ENCODE peak calls at places on chromosome 4, in six cellular contexts. One of them, this sample, is unnamed.

GRCh38 chr4:114603455-114603854 is 4.8 kb downstream of the UGT8 start:
- DNase-seq in heart right ventricle: no peak
- DNase-seq in stomach: no peak
- DNase-seq in GM23338: no peak
- DNase-seq in A549: no peak
- DNase-seq in body of pancreas: no peak
- DNase-seq in this sample: no peak

GRCh38 chr4:25970241-25970675 is 56.2 kb downstream of the SMIM20 start:
- DNase-seq in heart right ventricle: peak; percentile 36
- DNase-seq in stomach: no peak
- DNase-seq in GM23338: no peak
- DNase-seq in A549: no peak
- DNase-seq in body of pancreas: peak; percentile 44
- DNase-seq in this sample: peak; percentile 29

GRCh38 chr4:13640149-13640671 is 12.7 kb upstream of the BOD1L1 start:
- DNase-seq in heart right ventricle: no peak
- DNase-seq in stomach: no peak
- DNase-seq in GM23338: peak; percentile 81
- DNase-seq in A549: no peak
- DNase-seq in body of pancreas: no peak
- DNase-seq in this sample: peak; percentile 76

GRCh38 chr4:22191565-22192301 is 243.2 kb upstream of the KCNIP4 start:
- DNase-seq in heart right ventricle: no peak
- DNase-seq in stomach: no peak
- DNase-seq in GM23338: peak; percentile 16
- DNase-seq in A549: no peak
- DNase-seq in body of pancreas: no peak
- DNase-seq in this sample: no peak

GRCh38 chr4:152991361-152991760 is 55.2 kb downstream of the FHDC1 start:
- DNase-seq in heart right ventricle: no peak
- DNase-seq in stomach: no peak
- DNase-seq in GM23338: no peak
- DNase-seq in A549: no peak
- DNase-seq in body of pancreas: no peak
- DNase-seq in this sample: no peak

GRCh38 chr4:140012688-140013087 is 141.3 kb downstream of the MAML3 start:
- DNase-seq in heart right ventricle: peak; percentile 19
- DNase-seq in stomach: peak; percentile 80
- DNase-seq in GM23338: peak; percentile 82
- DNase-seq in A549: peak; percentile 57
- DNase-seq in body of pancreas: peak; percentile 84
- DNase-seq in this sample: peak; percentile 79

GRCh38 chr4:18935956-18936355 is 914.4 kb upstream of the LCORL start:
- DNase-seq in heart right ventricle: no peak
- DNase-seq in stomach: no peak
- DNase-seq in GM23338: peak; percentile 1
- DNase-seq in A549: no peak
- DNase-seq in body of pancreas: no peak
- DNase-seq in this sample: peak; percentile 4

GRCh38 chr4:86870442-86871069 is 21.4 kb upstream of the SLC10A6 start:
- DNase-seq in heart right ventricle: no peak
- DNase-seq in stomach: no peak
- DNase-seq in GM23338: no peak
- DNase-seq in A549: no peak
- DNase-seq in body of pancreas: no peak
- DNase-seq in this sample: no peak

GRCh38 chr4:4558881-4559280 is 17.0 kb upstream of the STX18 start:
- DNase-seq in heart right ventricle: no peak
- DNase-seq in stomach: no peak
- DNase-seq in GM23338: no peak
- DNase-seq in A549: no peak
- DNase-seq in body of pancreas: no peak
- DNase-seq in this sample: no peak

GRCh38 chr4:146959692-146960091 is 14.0 kb upstream of the TTC29 start:
- DNase-seq in heart right ventricle: no peak
- DNase-seq in stomach: no peak
- DNase-seq in GM23338: no peak
- DNase-seq in A549: no peak
- DNase-seq in body of pancreas: no peak
- DNase-seq in this sample: peak; percentile 21

GRCh38 chr4:83196936-83197335 is 82.4 kb upstream of the PLAC8 start:
- DNase-seq in heart right ventricle: no peak
- DNase-seq in stomach: no peak
- DNase-seq in GM23338: no peak
- DNase-seq in A549: no peak
- DNase-seq in body of pancreas: no peak
- DNase-seq in this sample: no peak

GRCh38 chr4:37988670-37989069 is 28.5 kb downstream of the PTTG2 start:
- DNase-seq in heart right ventricle: no peak
- DNase-seq in stomach: no peak
- DNase-seq in GM23338: peak; percentile 94
- DNase-seq in A549: no peak
- DNase-seq in body of pancreas: no peak
- DNase-seq in this sample: no peak

GRCh38 chr4:154349829-154350228 is 141.8 kb downstream of the DCHS2 start:
- DNase-seq in heart right ventricle: no peak
- DNase-seq in stomach: no peak
- DNase-seq in GM23338: peak; percentile 74
- DNase-seq in A549: peak; percentile 4
- DNase-seq in body of pancreas: no peak
- DNase-seq in this sample: peak; percentile 43

GRCh38 chr4:126583509-126583908 is 1049.2 kb upstream of the INTU start:
- DNase-seq in heart right ventricle: no peak
- DNase-seq in stomach: no peak
- DNase-seq in GM23338: peak; percentile 64
- DNase-seq in A549: no peak
- DNase-seq in body of pancreas: no peak
- DNase-seq in this sample: peak; percentile 65

GRCh38 chr4:8835521-8836365 is 35.9 kb downstream of the HMX1 start:
- DNase-seq in heart right ventricle: no peak
- DNase-seq in stomach: no peak
- DNase-seq in GM23338: no peak
- DNase-seq in A549: no peak
- DNase-seq in body of pancreas: no peak
- DNase-seq in this sample: no peak

GRCh38 chr4:72473434-72473900 is 95.6 kb downstream of the ADAMTS3 start:
- DNase-seq in heart right ventricle: no peak
- DNase-seq in stomach: no peak
- DNase-seq in GM23338: no peak
- DNase-seq in A549: no peak
- DNase-seq in body of pancreas: no peak
- DNase-seq in this sample: no peak

GRCh38 chr4:14693728-14694127 is 308.6 kb upstream of the CPEB2 start:
- DNase-seq in heart right ventricle: no peak
- DNase-seq in stomach: no peak
- DNase-seq in GM23338: no peak
- DNase-seq in A549: no peak
- DNase-seq in body of pancreas: no peak
- DNase-seq in this sample: no peak

GRCh38 chr4:26152051-26152450 is 168.8 kb upstream of the RBPJ start:
- DNase-seq in heart right ventricle: no peak
- DNase-seq in stomach: no peak
- DNase-seq in GM23338: no peak
- DNase-seq in A549: no peak
- DNase-seq in body of pancreas: no peak
- DNase-seq in this sample: no peak

GRCh38 chr4:102230194-102230593 is 115.1 kb downstream of the SLC39A8 start:
- DNase-seq in heart right ventricle: no peak
- DNase-seq in stomach: no peak
- DNase-seq in GM23338: no peak
- DNase-seq in A549: no peak
- DNase-seq in body of pancreas: no peak
- DNase-seq in this sample: no peak

GRCh38 chr4:13872145-13872544 is 244.6 kb upstream of the BOD1L1 start:
- DNase-seq in heart right ventricle: no peak
- DNase-seq in stomach: no peak
- DNase-seq in GM23338: no peak
- DNase-seq in A549: no peak
- DNase-seq in body of pancreas: no peak
- DNase-seq in this sample: peak; percentile 57

GRCh38 chr4:85929926-85930325 is 429.9 kb downstream of the MAPK10 start:
- DNase-seq in heart right ventricle: no peak
- DNase-seq in stomach: peak; percentile 68
- DNase-seq in GM23338: peak; percentile 68
- DNase-seq in A549: no peak
- DNase-seq in body of pancreas: peak; percentile 57
- DNase-seq in this sample: no peak

GRCh38 chr4:118329849-118330248 is 23.0 kb downstream of the PRSS12 start:
- DNase-seq in heart right ventricle: no peak
- DNase-seq in stomach: no peak
- DNase-seq in GM23338: no peak
- DNase-seq in A549: no peak
- DNase-seq in body of pancreas: no peak
- DNase-seq in this sample: no peak

GRCh38 chr4:185924458-185924857 is 112.5 kb upstream of the SORBS2 start:
- DNase-seq in heart right ventricle: no peak
- DNase-seq in stomach: no peak
- DNase-seq in GM23338: peak; percentile 24
- DNase-seq in A549: no peak
- DNase-seq in body of pancreas: no peak
- DNase-seq in this sample: no peak

GRCh38 chr4:182207806-182208483 is 35.3 kb upstream of the TENM3 start:
- DNase-seq in heart right ventricle: no peak
- DNase-seq in stomach: no peak
- DNase-seq in GM23338: peak; percentile 41
- DNase-seq in A549: peak; percentile 24
- DNase-seq in body of pancreas: no peak
- DNase-seq in this sample: peak; percentile 88

GRCh38 chr4:145299380-145300076 is 119.1 kb upstream of the OTUD4 start:
- DNase-seq in heart right ventricle: no peak
- DNase-seq in stomach: no peak
- DNase-seq in GM23338: no peak
- DNase-seq in A549: no peak
- DNase-seq in body of pancreas: no peak
- DNase-seq in this sample: peak; percentile 89

DNA sequence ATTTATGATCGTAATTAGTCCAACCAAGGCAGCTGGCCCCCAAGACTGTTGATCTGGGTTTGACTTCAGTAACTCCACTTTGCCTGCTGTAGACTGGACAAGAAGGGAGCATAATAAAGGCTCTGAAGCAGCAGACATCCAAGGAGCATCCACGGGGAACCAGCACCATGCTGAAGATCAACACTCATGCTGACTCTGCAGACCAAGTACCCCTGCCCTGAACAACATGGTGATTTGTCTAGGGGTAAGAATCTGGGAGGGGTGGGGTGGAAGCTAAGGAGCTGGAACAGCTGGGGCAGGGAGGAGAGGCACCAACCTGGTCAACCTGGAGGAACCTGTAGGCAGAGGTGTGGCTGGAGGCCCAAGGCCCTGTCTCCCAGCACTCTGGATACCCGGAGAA is 2.1 kb downstream of the TEC start:
- DNase-seq in heart right ventricle: no peak
- DNase-seq in stomach: no peak
- DNase-seq in GM23338: no peak
- DNase-seq in A549: no peak
- DNase-seq in body of pancreas: no peak
- DNase-seq in this sample: no peak
- H3K4me3 ChIP-seq in heart right ventricle: no peak overlapping the region
- H3K4me3 ChIP-seq in stomach: no peak overlapping the region
- H3K4me3 ChIP-seq in GM23338: no peak overlapping the region
- H3K4me3 ChIP-seq in A549: no peak overlapping the region
- H3K4me3 ChIP-seq in body of pancreas: no peak overlapping the region
- H3K4me3 ChIP-seq in this sample: no peak overlapping the region

DNA sequence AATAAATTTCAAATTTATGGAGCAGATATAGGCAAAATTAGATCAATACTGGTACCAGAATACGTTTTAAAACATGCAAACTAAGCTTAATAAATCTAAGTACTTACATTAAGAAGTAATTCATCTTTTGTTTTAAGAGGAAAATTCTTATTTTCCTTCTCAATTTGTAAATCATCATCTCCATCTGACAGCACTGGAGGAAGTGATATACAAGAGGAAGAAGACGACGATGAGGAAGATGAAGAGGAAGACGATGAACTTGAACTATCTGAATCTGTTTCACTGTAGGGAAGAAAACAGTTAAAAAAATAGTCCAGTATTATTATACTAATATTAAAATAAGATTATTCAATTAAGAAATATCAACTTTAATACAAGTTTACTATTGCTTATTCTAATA is 2.6 kb downstream of the NAF1 start:
- DNase-seq in heart right ventricle: no peak
- DNase-seq in stomach: no peak
- DNase-seq in GM23338: no peak
- DNase-seq in A549: no peak
- DNase-seq in body of pancreas: no peak
- DNase-seq in this sample: no peak
- H3K4me3 ChIP-seq in heart right ventricle: no peak overlapping the region
- H3K4me3 ChIP-seq in stomach: peak overlapping the region; percentile 74
- H3K4me3 ChIP-seq in GM23338: peak overlapping the region; percentile 77
- H3K4me3 ChIP-seq in A549: no peak overlapping the region
- H3K4me3 ChIP-seq in body of pancreas: no peak overlapping the region
- H3K4me3 ChIP-seq in this sample: no peak overlapping the region

DNA sequence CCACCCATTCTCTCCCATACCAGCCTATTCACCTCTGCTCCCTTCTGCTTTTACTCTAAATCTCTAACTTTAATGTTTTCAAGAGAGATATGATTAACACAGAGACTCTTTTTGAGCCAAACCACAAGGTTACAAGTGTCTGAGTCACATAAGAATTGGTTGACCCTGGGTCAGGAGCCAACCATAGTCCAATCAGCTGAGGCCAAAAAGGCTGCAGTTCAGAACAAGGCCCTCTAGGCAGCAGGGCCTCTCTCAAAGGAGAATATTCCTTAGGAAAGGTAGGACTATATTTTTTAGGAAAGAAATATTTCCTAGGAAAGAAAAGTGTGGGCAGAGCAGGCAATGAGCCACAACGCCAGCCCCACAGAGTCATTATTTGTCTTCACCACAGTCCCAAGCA is 2.3 kb downstream of the ATP8A1 start:
- DNase-seq in heart right ventricle: no peak
- DNase-seq in stomach: no peak
- DNase-seq in GM23338: no peak
- DNase-seq in A549: no peak
- DNase-seq in body of pancreas: peak; percentile 46
- DNase-seq in this sample: peak; percentile 40
- H3K4me3 ChIP-seq in heart right ventricle: peak overlapping the region; percentile 94
- H3K4me3 ChIP-seq in stomach: peak overlapping the region; percentile 98
- H3K4me3 ChIP-seq in GM23338: no peak overlapping the region
- H3K4me3 ChIP-seq in A549: no peak overlapping the region
- H3K4me3 ChIP-seq in body of pancreas: no peak overlapping the region
- H3K4me3 ChIP-seq in this sample: no peak overlapping the region

DNA sequence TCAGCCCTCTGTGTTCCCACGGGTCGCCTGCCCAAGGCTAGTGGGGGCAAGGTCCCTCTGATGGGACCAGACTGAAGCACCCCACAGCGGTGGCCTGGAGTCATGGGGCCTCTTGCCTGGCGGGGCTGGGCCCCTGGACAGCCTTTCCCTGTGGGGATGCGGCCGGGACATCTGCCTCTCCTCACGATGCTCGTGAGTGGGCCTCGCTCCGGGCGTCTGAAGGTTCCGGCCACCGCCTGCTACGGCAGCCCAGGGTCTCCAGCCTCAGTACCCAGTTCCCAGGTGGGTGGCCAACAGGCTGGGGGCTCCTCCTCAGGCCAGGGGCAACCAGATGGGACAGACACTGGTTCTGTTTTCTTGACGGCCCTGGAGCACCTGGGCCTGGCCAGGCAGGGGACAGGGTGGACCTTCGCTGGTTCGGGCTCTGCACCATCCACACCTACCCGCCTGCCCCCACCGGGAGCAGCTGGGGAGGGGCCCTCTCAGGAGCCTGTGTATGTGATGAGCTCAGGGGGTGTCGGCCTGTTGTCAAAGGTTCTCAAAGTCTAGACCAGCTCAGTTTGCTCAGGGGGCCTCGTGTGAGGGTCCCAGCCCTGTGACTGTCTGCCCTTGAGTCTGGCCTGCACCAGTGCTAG is 32.4 kb downstream of the DOK7 start:
- DNase-seq in heart right ventricle: no peak
- DNase-seq in stomach: no peak
- DNase-seq in GM23338: no peak
- DNase-seq in A549: no peak
- DNase-seq in body of pancreas: no peak
- DNase-seq in this sample: no peak
- H3K4me3 ChIP-seq in heart right ventricle: no peak overlapping the region
- H3K4me3 ChIP-seq in stomach: no peak overlapping the region
- H3K4me3 ChIP-seq in GM23338: no peak overlapping the region
- H3K4me3 ChIP-seq in A549: no peak overlapping the region
- H3K4me3 ChIP-seq in body of pancreas: no peak overlapping the region
- H3K4me3 ChIP-seq in this sample: no peak overlapping the region

This sample was measured in epithelial cell of esophagus.